ENCODE peak calls at places on chromosomes 4 and X, in four cellular contexts. F is NCI-H2171 treated with DMSO at 0.1 percent for 48 hours; M is effector CD4-positive, alpha-beta T cell; D is nephron progenitor cell. O is an unnamed sample.

GRCh38 chr4:78720994-78721677 is 55.0 kb upstream of the BMP2K start:
- DNase-seq in M (no peak), F (no peak), D (no peak), O (no peak)

GRCh38 chrX:40278340-40279090 is 180.8 kb upstream of the BCOR start:
- DNase-seq in D (no peak), F (no peak), M (peak), O (no peak)

GRCh38 chrX:70605352-70605751 is 160.7 kb downstream of the DLG3 start:
- DNase-seq in M (no peak), F (no peak), D (no peak), O (no peak)

GRCh38 chr4:110236324-110236723 is 37.9 kb upstream of the ELOVL6 start:
- DNase-seq in F (no peak), D (no peak), M (no peak), O (no peak)

GRCh38 chr4:148225639-148226038 is 216.6 kb downstream of the NR3C2 start:
- DNase-seq in M (no peak), D (no peak), F (no peak), O (peak)

GRCh38 chrX:68179355-68179754 is 253.9 kb downstream of the OPHN1 start:
- DNase-seq in M (no peak), F (no peak), D (no peak), O (no peak)

GRCh38 chr4:76752911-76753494 is 144.9 kb downstream of the SOWAHB start:
- DNase-seq in D (no peak), M (no peak), F (no peak), O (no peak)

GRCh38 chr4:1207603-1208265 is 35.4 kb upstream of the SPON2 start:
- DNase-seq in F (peak), D (no peak), M (no peak), O (peak)

GRCh38 chrX:71144651-71145050 is at the start of gene NLGN3:
- DNase-seq in M (no peak), F (no peak), D (peak), O (peak)

GRCh38 chr4:53932784-53933183 is 131.6 kb downstream of the CHIC2 start:
- DNase-seq in D (no peak), F (no peak), M (no peak), O (no peak)

GRCh38 chrX:45769919-45770582 is 569.4 kb upstream of the DIPK2B start:
- DNase-seq in F (no peak), M (no peak), D (peak), O (no peak)

GRCh38 chrX:9433596-9433995 is 31.3 kb upstream of the TBL1X start:
- DNase-seq in M (no peak), D (no peak), F (no peak), O (no peak)

GRCh38 chr4:126687655-126688358 is 945.0 kb upstream of the INTU start:
- DNase-seq in D (no peak), F (no peak), M (no peak), O (no peak)

GRCh38 chr4:174873931-174874330 is 44.2 kb upstream of the ADAM29 start:
- DNase-seq in M (no peak), D (no peak), F (no peak), O (no peak)

GRCh38 chr4:39660045-39660444 is 21.4 kb upstream of the SMIM14 start:
- DNase-seq in M (no peak), F (no peak), D (no peak), O (no peak)